ENCODE peak calls at places on chromosomes 13 and 19, in five cellular contexts. W, O, N, P and X are unnamed samples.

GRCh38 chr13:22703601-22704209 is 477.1 kb upstream of the SGCG start:
- DNase-seq in N (no peak), O (no peak), W (no peak), P (no peak), X (no peak)

GRCh38 chr13:21322304-21322965 is 136.7 kb downstream of the ZDHHC20 start:
- DNase-seq in N (no peak), P (no peak), O (no peak), W (no peak), X (no peak)

GRCh38 chr19:32675720-32676185 is at the start of gene RGS9BP:
- DNase-seq in P (peak), N (no peak), W (peak), O (peak), X (peak)

GRCh38 chr13:44188257-44188656 is 185.4 kb upstream of the SERP2 start:
- DNase-seq in P (no peak), N (no peak), W (no peak), O (no peak), X (no peak)

GRCh38 chr13:109785141-109785891 is 1.1 kb downstream of the IRS2 start:
- DNase-seq in N (no peak), O (peak), W (peak), P (peak), X (no peak)

GRCh38 chr13:85445534-85445933 is 353.7 kb downstream of the SLITRK6 start:
- DNase-seq in N (no peak), O (no peak), W (no peak), P (no peak), X (no peak)

GRCh38 chr19:4454952-4455738 is 2.4 kb downstream of the UBXN6 start:
- DNase-seq in N (no peak), O (no peak), W (no peak), P (no peak), X (no peak)

GRCh38 chr19:19997656-19998268 is 41.5 kb downstream of the ZNF682 start:
- DNase-seq in N (no peak), W (peak), P (no peak), O (no peak), X (no peak)

GRCh38 chr19:55398200-55398947 is 9.2 kb downstream of the UBE2S start:
- DNase-seq in P (no peak), O (no peak), N (no peak), W (no peak), X (no peak)

GRCh38 chr19:36604656-36605100 is 435 bp upstream of the ZNF382 start:
- DNase-seq in N (no peak), W (peak), O (peak), P (peak), X (no peak)

GRCh38 chr19:347946-348861 is 3.6 kb upstream of the MIER2 start:
- DNase-seq in W (no peak), O (no peak), P (peak), N (no peak), X (no peak)

GRCh38 chr19:36686365-36687213 is 823 bp upstream of the ZNF567 start:
- DNase-seq in P (no peak), O (no peak), W (peak), N (no peak), X (no peak)

GRCh38 chr19:5718579-5719273 is 1.2 kb downstream of the LONP1 start:
- DNase-seq in O (no peak), N (peak), W (no peak), P (no peak), X (no peak)

GRCh38 chr13:104737713-104738112 is 1671.5 kb upstream of the SLC10A2 start:
- DNase-seq in N (no peak), W (no peak), O (no peak), P (no peak), X (no peak)

GRCh38 chr13:49456156-49456555 is 12.1 kb downstream of the SETDB2 start:
- DNase-seq in N (no peak), O (no peak), P (no peak), W (no peak), X (no peak)

GRCh38 chr19:30221176-30221575 is 151.0 kb upstream of the ZNF536 start:
- DNase-seq in O (no peak), P (no peak), N (no peak), W (no peak), X (no peak)

GRCh38 chr13:24511019-24511823 is 1.4 kb downstream of the PARP4 start:
- DNase-seq in N (peak), W (no peak), O (no peak), P (no peak), X (no peak)

GRCh38 chr19:1725100-1726064 is 27.9 kb upstream of the ONECUT3 start:
- DNase-seq in N (no peak), W (peak), O (no peak), P (no peak), X (peak)

GRCh38 chr13:32904271-32904670 is 112.0 kb upstream of the KL start:
- DNase-seq in N (no peak), P (no peak), W (no peak), O (no peak), X (no peak)

GRCh38 chr19:38648789-38649304 is 1.4 kb downstream of the ACTN4 start:
- DNase-seq in P (no peak), W (no peak), O (no peak), N (no peak), X (no peak)

GRCh38 chr19:11020982-11021759 is 60.3 kb downstream of the SMARCA4 start:
- DNase-seq in N (no peak), O (no peak), P (peak), W (no peak), X (no peak)

GRCh38 chr19:41223431-41224234 is 4.6 kb downstream of the AXL start:
- DNase-seq in W (no peak), P (peak), N (peak), O (peak), X (no peak)

GRCh38 chr13:41774605-41775218 is 186.2 kb downstream of the VWA8 start:
- DNase-seq in O (no peak), N (no peak), P (no peak), W (no peak), X (no peak)

GRCh38 chr13:114166381-114167131 is 12.5 kb upstream of the CFAP97D2 start:
- DNase-seq in P (no peak), N (no peak), O (no peak), W (peak), X (no peak)

GRCh38 chr13:101916108-101916757 is 463.8 kb downstream of the ITGBL1 start:
- DNase-seq in O (no peak), N (no peak), P (no peak), W (peak), X (peak)

GRCh38 chr19:362683-363082 is 18.1 kb upstream of the MIER2 start:
- DNase-seq in W (no peak), N (no peak), P (peak), O (no peak), X (peak)

GRCh38 chr19:58024661-58025060 is 9.2 kb upstream of the ZSCAN1 start:
- DNase-seq in O (no peak), N (no peak), W (no peak), P (no peak), X (no peak)

GRCh38 chr19:58020985-58021384 is 12.8 kb upstream of the ZSCAN1 start:
- DNase-seq in N (no peak), P (no peak), W (no peak), O (no peak), X (no peak)

GRCh38 chr19:58022283-58022660 is 11.6 kb upstream of the ZSCAN1 start:
- DNase-seq in W (no peak), P (no peak), O (no peak), N (no peak), X (no peak)

GRCh38 chr19:58020129-58020528 is 13.7 kb upstream of the ZSCAN1 start:
- DNase-seq in P (no peak), W (no peak), N (no peak), O (no peak), X (no peak)

DNA sequence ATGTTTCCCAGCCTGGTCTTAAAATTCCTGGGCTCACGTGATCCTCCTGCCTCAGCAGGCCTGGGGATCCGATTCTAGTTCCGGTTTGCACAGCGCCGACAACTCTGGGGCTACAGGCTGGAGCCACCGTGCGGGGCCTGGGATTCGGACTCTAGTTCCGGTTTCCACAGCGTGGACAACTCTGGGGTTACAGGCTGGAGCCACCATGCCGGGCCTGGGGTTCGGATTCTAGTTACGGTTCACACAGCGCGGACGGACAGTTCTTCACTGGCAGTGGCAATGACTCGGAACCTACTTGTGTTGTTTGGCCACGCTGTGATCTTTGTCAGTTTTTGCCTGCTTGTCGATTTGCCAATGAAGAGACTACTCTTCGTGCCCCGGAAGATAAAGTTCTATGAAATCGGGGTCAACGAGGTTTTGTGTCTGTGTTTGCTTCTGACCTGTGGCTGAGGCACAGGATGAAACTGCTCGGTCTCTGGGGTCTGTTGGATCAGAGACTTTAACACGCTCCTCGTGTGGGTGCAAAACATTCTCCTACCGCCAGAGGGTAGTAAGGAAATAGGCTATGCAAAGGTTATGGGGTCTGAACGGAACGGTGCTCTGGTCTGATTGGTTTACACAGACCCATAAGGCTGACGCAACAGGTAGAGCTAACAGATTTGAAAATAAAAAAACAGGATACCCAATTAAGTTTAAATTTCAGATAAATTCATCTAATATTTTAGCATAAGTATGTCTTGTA is 12.1 kb upstream of the ZSCAN1 start:
- DNase-seq in N (peak), O (no peak), P (peak), W (no peak), X (no peak)
- TF ChIP-seq CTCF in N (peak), O (peak), P (peak), W (peak), X (peak)

GRCh38 chr19:58228584-58229254 is at the start of gene ZNF544:
- DNase-seq in N (peak), W (peak), P (peak), O (peak), X (peak)

GRCh38 chr19:58227964-58228583 is 640 bp upstream of the ZNF544 start:
- DNase-seq in W (no peak), O (no peak), P (no peak), N (no peak), X (no peak)

DNA sequence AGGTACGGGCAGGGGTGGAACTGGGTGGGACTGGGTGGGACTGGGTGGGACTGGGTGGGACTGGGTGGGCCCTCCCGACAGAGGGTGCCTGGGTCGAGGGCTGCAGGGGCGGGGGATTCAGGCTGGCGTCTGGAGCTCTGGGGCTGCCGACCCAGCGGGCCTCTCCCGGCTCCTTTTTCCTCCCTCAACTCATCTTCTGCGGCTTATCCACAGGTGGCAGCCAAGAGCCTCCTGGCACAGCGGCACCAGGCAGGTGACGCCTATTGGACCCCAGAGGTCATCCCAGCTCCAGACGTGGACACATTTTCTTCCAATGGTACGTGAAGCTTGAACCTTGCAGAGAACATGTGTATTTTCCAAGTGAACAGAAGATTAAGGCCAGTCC is 533 bp downstream of the ZNF544 start:
- DNase-seq in W (no peak), P (no peak), N (no peak), O (no peak), X (no peak)
- TF ChIP-seq CTCF in W (no peak), P (no peak), N (peak), O (no peak), X (peak)

GRCh38 chr19:46928951-46929350 is 68.2 kb downstream of the ARHGAP35 start:
- DNase-seq in W (no peak), N (no peak), O (no peak), P (no peak), X (no peak)
- TF ChIP-seq CTCF in W (no peak), N (peak), O (no peak), P (no peak), X (peak)

GRCh38 chr19:17103177-17103576 is 27.6 kb downstream of the MYO9B start:
- DNase-seq in P (no peak), N (no peak), O (no peak), W (no peak), X (no peak)
- TF ChIP-seq CTCF in P (peak), N (peak), O (no peak), W (peak), X (peak)

DNA sequence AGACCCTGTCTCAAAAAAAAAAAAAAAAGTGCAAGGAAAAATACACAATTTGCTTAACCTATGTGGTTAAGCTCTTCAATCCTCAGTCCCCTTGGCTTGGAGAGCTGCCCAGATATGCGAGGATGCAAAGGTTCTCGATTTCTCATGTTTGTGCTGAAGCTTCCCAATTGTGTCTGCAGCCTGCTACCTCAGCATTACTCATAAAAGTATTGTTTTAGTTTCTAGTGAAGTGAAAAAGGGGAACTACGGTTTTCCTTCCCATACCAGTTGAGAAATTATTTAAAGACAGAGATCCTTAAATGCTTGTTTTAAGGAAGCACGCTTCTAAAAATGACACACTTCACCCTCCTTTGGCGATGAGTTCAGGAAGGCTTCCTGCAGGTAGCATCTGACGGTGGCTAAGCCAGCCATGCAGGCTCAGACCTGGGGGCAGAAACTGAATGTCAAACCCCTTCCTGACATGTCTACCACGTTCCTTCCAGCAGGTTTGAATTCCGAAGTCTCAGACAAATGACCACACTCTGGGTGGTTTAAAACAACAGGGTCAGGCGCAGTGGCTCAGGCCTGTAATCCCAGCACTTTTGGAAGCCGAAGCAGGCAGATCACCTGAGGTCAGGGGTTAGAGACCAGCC is 47.9 kb downstream of the RUBCNL start:
- DNase-seq in O (no peak), N (no peak), P (no peak), W (no peak), X (peak)
- TF ChIP-seq CTCF in O (no peak), N (no peak), P (no peak), W (no peak), X (no peak)

GRCh38 chr19:21483589-21484170 is 21.7 kb upstream of the ZNF429 start:
- DNase-seq in P (peak), W (peak), N (no peak), O (no peak), X (no peak)
- TF ChIP-seq CTCF in P (peak), W (peak), N (peak), O (peak), X (peak)

GRCh38 chr13:80363890-80364503 is 23.1 kb upstream of the SPRY2 start:
- DNase-seq in P (no peak), W (no peak), N (no peak), O (no peak), X (no peak)
- TF ChIP-seq CTCF in P (peak), W (peak), N (peak), O (peak), X (peak)

GRCh38 chr13:111360452-111360851 is 40.0 kb downstream of the TEX29 start:
- DNase-seq in P (no peak), W (no peak), N (no peak), O (no peak), X (no peak)

GRCh38 chr13:111359237-111359915 is 38.9 kb downstream of the TEX29 start:
- DNase-seq in N (no peak), P (no peak), W (no peak), O (no peak), X (peak)

GRCh38 chr13:111359930-111360329 is 39.5 kb downstream of the TEX29 start:
- DNase-seq in W (no peak), O (no peak), N (no peak), P (no peak), X (peak)

GRCh38 chr13:111353508-111353907 is 33.1 kb downstream of the TEX29 start:
- DNase-seq in O (no peak), N (no peak), P (no peak), W (no peak), X (no peak)

DNA sequence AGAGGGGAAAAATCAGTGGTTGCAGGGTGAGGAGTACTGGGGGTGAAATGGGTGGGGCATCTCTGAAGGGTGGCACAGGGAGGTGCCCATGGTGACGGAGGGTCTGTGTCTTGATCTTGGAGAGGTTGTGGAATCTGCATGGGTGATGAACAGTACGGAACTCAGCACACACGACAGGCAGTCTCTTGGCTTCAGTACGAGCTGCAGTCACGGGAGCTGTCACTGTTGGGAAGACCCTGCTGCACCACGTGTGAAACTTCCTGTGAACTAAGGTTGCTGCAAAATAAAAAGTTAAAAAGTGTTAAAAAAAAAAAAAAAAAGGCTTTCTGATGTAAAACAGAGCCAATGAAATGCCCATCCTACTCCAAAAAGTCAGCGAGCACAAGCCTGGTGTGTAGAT is 34.3 kb downstream of the TEX29 start:
- DNase-seq in N (no peak), P (no peak), O (no peak), W (no peak), X (no peak)
- TF ChIP-seq CTCF in N (no peak), P (no peak), O (no peak), W (no peak), X (no peak)